ENCODE peak calls at places on chromosomes 1 and 21, in four cellular contexts. J is H1, Q is HepG2, U is GM12878. A is an unnamed sample.

GRCh38 chr1:21077085-21077484 is 99.6 kb downstream of the EIF4G3 start:
- DNase-seq in J (no peak), Q (no peak), U (no peak), A (no peak)

GRCh38 chr1:23957096-23957495 is 2.5 kb upstream of the PNRC2 start:
- DNase-seq in J (no peak), Q (no peak), U (no peak), A (no peak)

GRCh38 chr1:82273816-82274215 is 473.1 kb downstream of the ADGRL2 start:
- DNase-seq in J (no peak), Q (no peak), U (no peak), A (no peak)

GRCh38 chr21:16084776-16085364 is 355.1 kb downstream of the USP25 start:
- DNase-seq in J (no peak), Q (no peak), U (no peak), A (no peak)

GRCh38 chr1:11833900-11834299 is 13.7 kb downstream of the NPPA start:
- DNase-seq in J (no peak), Q (no peak), U (no peak), A (no peak)

GRCh38 chr1:214125819-214126218 is 138.0 kb downstream of the PROX1 start:
- DNase-seq in J (no peak), Q (no peak), U (no peak), A (no peak)

GRCh38 chr1:114668784-114669561 is 876 bp downstream of the DENND2C start:
- DNase-seq in J (no peak), Q (peak), U (no peak), A (no peak)

GRCh38 chr21:29155118-29155932 is 24.9 kb downstream of the MAP3K7CL start:
- DNase-seq in J (no peak), Q (no peak), U (no peak), A (no peak)

GRCh38 chr1:100440075-100440809 is 87.9 kb downstream of the CDC14A start:
- DNase-seq in J (no peak), Q (peak), U (no peak), A (peak)

GRCh38 chr1:23791434-23792047 is 596 bp downstream of the LYPLA2 start:
- DNase-seq in J (no peak), Q (no peak), U (no peak), A (peak)

GRCh38 chr1:83854456-83854855 is 144.5 kb downstream of the TTLL7 start:
- DNase-seq in J (no peak), Q (no peak), U (no peak), A (no peak)

GRCh38 chr1:11062965-11063401 is 3.2 kb upstream of the SRM start:
- DNase-seq in J (no peak), Q (no peak), U (peak), A (no peak)

GRCh38 chr1:9066945-9067807 is 2.3 kb downstream of the SLC2A5 start:
- DNase-seq in J (no peak), Q (peak), U (no peak), A (no peak)

GRCh38 chr1:30916296-30916695 is 7.7 kb upstream of the SDC3 start:
- DNase-seq in J (no peak), Q (no peak), U (no peak), A (no peak)

GRCh38 chr1:207414606-207415108 is 39.5 kb upstream of the CR2 start:
- DNase-seq in J (no peak), Q (no peak), U (peak), A (no peak)

GRCh38 chr1:9612871-9613624 is 24.3 kb downstream of the TMEM201 start:
- DNase-seq in J (no peak), Q (no peak), U (no peak), A (no peak)

GRCh38 chr1:230463760-230464159 is 37.6 kb upstream of the PGBD5 start:
- DNase-seq in J (no peak), Q (no peak), U (no peak), A (no peak)

GRCh38 chr1:159071970-159072582 is 4.5 kb downstream of the AIM2 start:
- DNase-seq in J (no peak), Q (peak), U (no peak), A (peak)

GRCh38 chr21:38804617-38805281 is 980 bp upstream of the ETS2 start:
- DNase-seq in J (no peak), Q (no peak), U (no peak), A (peak)

GRCh38 chr1:25909062-25909461 is 2.8 kb upstream of the STMN1 start:
- DNase-seq in J (no peak), Q (peak), U (no peak), A (no peak)

GRCh38 chr1:96865731-96866684 is 144.4 kb downstream of the PTBP2 start:
- DNase-seq in J (no peak), Q (no peak), U (no peak), A (no peak)

GRCh38 chr1:233075045-233075444 is 124.6 kb downstream of the NTPCR start:
- DNase-seq in J (no peak), Q (no peak), U (no peak), A (no peak)

GRCh38 chr1:27542463-27543273 is 52.7 kb upstream of the WASF2 start:
- DNase-seq in J (no peak), Q (peak), U (no peak), A (peak)

GRCh38 chr1:41599912-41600311 is 115.4 kb upstream of the EDN2 start:
- DNase-seq in J (no peak), Q (no peak), U (no peak), A (no peak)

GRCh38 chr21:26883768-26884167 is 38.6 kb upstream of the ADAMTS1 start:
- DNase-seq in J (no peak), Q (no peak), U (no peak), A (no peak)

GRCh38 chr1:157994081-157994581 is 686 bp downstream of the KIRREL1 start:
- DNase-seq in J (no peak), Q (no peak), U (no peak), A (no peak)

GRCh38 chr1:157992813-157993178 is 649 bp upstream of the KIRREL1 start:
- DNase-seq in J (no peak), Q (no peak), U (no peak), A (no peak)

GRCh38 chr1:157994704-157995540 is 1.5 kb downstream of the KIRREL1 start:
- DNase-seq in J (no peak), Q (no peak), U (no peak), A (no peak)

GRCh38 chr1:157992031-157992568 is 1.3 kb upstream of the KIRREL1 start:
- DNase-seq in J (no peak), Q (peak), U (no peak), A (peak)

DNA sequence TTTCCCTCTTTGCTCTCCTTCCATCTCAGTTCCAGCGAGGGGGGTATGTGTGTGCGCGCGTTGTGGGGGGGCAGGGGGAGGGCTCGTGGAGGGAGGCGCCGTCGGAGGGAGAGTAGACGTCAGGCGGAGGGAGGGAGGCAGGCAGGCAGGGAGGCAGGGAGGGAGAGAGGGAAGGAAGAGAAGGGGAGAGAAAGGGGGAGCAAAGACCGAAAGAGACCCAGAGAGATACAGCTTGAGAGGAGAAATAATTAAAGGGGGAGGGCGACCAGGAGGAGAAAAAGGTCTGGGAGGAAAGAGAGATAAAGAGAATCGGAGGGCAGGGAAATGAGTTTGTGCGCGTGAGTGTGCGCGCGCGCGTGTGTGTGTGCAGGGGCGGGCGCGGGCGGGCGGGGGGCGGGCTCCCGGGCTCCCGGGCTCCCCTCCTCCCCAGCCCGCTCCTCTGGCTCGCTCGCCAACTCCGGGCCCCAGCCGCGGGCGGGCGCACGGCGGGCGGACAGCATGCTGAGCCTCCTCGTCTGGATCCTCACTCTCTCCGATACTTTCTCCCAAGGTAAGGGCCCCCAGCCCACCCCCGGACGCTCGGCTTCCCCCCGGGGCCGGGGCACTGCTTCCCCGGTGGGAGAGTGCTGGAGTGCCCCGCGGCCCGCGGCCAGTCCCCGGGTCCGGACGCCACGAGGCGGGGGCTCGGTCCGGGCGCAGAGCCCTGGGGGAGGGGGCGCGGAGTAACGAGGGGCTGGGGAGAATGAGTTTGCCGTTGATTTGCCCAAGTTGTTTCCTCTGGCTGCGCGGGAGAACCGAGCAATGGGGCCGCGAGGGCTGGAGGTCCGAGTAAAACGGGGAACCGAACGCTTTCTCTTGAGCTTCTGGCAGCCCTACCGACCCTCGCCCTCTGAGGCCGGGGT is at the start of gene KIRREL1:
- DNase-seq in J (no peak), Q (no peak), U (no peak), A (no peak)
- TF ChIP-seq CBX5 in J (no peak), Q (no peak), U (no peak), A (no peak)

GRCh38 chr1:16613185-16614147 is at the start of gene NBPF1:
- DNase-seq in J (peak), Q (peak), U (peak), A (peak)

GRCh38 chr1:16608838-16609560 is 4.4 kb downstream of the NBPF1 start:
- DNase-seq in J (no peak), Q (no peak), U (no peak), A (no peak)

GRCh38 chr1:16615253-16616252 is 2.2 kb upstream of the NBPF1 start:
- DNase-seq in J (no peak), Q (no peak), U (no peak), A (peak)

GRCh38 chr1:16614361-16615252 is 1.2 kb upstream of the NBPF1 start:
- DNase-seq in J (no peak), Q (no peak), U (no peak), A (peak)

GRCh38 chr1:16612332-16613172 is 812 bp downstream of the NBPF1 start:
- DNase-seq in J (no peak), Q (peak), U (no peak), A (peak)
- TF ChIP-seq CBX5 in J (no peak), Q (no peak), U (no peak), A (no peak)

GRCh38 chr1:156809711-156810366 is 6.8 kb downstream of the SH2D2A start:
- DNase-seq in J (no peak), Q (no peak), U (no peak), A (no peak)

GRCh38 chr1:156807627-156808026 is 9.0 kb downstream of the SH2D2A start:
- DNase-seq in J (no peak), Q (no peak), U (no peak), A (no peak)

GRCh38 chr1:156811171-156811570 is 5.5 kb downstream of the SH2D2A start:
- DNase-seq in J (no peak), Q (no peak), U (no peak), A (no peak)

GRCh38 chr1:156808186-156809030 is 8.2 kb downstream of the SH2D2A start:
- DNase-seq in J (no peak), Q (no peak), U (no peak), A (no peak)

GRCh38 chr1:156809281-156809680 is 7.4 kb downstream of the SH2D2A start:
- DNase-seq in J (no peak), Q (no peak), U (no peak), A (no peak)
- TF ChIP-seq CBX5 in J (no peak), Q (no peak), U (no peak), A (no peak)

DNA sequence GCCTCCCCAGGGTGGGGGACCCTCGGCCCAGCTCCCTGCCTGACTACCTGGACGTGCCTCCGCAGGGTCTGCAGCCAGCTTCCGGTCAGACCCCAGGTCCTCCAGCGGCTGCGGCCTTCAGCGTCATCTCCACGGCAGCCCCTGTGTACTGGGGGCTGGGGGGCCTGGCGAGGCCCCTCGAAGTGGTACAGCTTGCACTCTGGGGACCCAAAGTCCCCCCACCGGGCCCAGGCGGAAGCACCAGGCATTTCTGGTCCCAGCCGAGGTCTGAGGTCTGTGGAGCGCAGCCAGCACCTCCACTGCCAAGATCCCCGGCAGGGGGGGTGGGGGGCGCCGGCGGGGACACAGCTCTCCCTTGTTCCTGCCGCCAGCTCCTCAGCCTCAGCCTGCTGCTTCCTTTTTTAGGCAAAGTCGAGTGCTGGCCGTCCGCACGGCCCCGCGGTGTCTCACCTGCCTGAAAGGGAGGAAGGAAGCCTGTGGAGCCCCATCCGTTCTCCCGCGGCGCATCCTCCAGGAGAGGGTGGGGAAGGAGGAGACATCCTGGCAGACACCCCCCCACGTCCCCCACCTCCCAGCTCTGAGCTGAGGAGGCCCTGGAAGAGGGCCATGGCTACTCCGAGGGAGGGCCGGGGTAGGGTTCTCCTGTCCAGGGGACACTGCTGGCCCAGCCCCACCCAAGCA is 1.2 kb upstream of the VWA1 start:
- DNase-seq in J (no peak), Q (peak), U (no peak), A (no peak)
- TF ChIP-seq CBX5 in J (no peak), Q (no peak), U (no peak), A (no peak)

DNA sequence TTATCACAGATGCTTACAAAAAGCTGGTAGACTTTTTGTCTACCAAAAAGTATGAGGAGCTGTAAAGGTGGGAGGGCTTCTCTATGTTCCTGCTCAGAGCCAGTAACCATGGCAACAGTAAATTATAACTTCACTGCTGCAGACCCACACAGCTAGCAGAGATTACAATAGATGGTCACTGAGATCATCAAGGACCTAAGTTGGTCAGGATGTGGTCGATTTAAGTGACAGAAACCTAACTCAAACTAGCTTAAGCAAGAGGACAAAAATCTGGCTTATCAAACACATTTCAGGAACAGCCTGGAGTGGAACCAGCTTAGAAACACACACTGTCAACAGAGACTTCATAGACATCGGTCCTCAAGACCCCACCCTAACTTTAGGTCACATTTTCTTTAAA is 113.4 kb upstream of the ATP1A1 start:
- DNase-seq in J (no peak), Q (no peak), U (no peak), A (no peak)
- TF ChIP-seq CBX5 in J (no peak), Q (no peak), U (no peak), A (no peak)